ENCODE peak calls at places on chromosomes 5 and 9, in eight cellular contexts. K is adrenal gland, W is HAP-1, G is NCI-H226, O is HEK293T, S is breast epithelium, C is iris pigment epithelial cell, Z is LoVo. H is an unnamed sample.

GRCh38 chr5:143889986-143890385 is 78.0 kb downstream of the HMHB1 start:
- DNase-seq in S (no peak), W (no peak), C (peak), Z (no peak), G (no peak), K (no peak), O (no peak), H (no peak)

GRCh38 chr5:178389796-178390195 is 157.2 kb upstream of the PHYKPL start:
- DNase-seq in C (no peak), K (no peak), Z (no peak), S (no peak), G (no peak), W (no peak), O (no peak), H (no peak)

GRCh38 chr9:73736266-73736665 is 584.6 kb downstream of the ANXA1 start:
- DNase-seq in K (no peak), Z (no peak), S (no peak), C (no peak), W (no peak), O (no peak), G (no peak), H (no peak)

GRCh38 chr5:67181648-67182218 is 14.9 kb downstream of the CD180 start:
- DNase-seq in K (no peak), Z (no peak), W (peak), S (no peak), G (no peak), O (no peak), C (no peak), H (no peak)

GRCh38 chr5:138488481-138488945 is 23.2 kb downstream of the EGR1 start:
- DNase-seq in S (no peak), Z (peak), O (no peak), C (peak), G (peak), W (no peak), K (no peak), H (no peak)

GRCh38 chr5:10456583-10457562 is 15.2 kb downstream of the ROPN1L start:
- DNase-seq in G (no peak), C (peak), W (no peak), K (no peak), S (no peak), Z (no peak), O (no peak), H (no peak)

GRCh38 chr9:34256104-34256503 is 73.0 kb downstream of the KIF24 start:
- DNase-seq in W (no peak), C (no peak), Z (no peak), K (no peak), O (no peak), G (no peak), S (no peak), H (no peak)

GRCh38 chr9:37338218-37338617 is 84.3 kb upstream of the GRHPR start:
- DNase-seq in O (no peak), K (no peak), Z (no peak), G (no peak), S (no peak), C (no peak), W (no peak), H (no peak)

GRCh38 chr9:128683340-128684064 is 5.5 kb upstream of the SET start:
- DNase-seq in Z (peak), O (peak), S (no peak), C (peak), K (peak), W (peak), G (peak), H (no peak)

GRCh38 chr5:2134543-2135299 is 252.0 kb upstream of the IRX4 start:
- DNase-seq in K (peak), Z (no peak), S (no peak), G (no peak), O (no peak), C (peak), W (no peak), H (no peak)

GRCh38 chr5:32707394-32707997 is 3.6 kb upstream of the NPR3 start:
- DNase-seq in G (peak), K (no peak), W (no peak), C (peak), S (no peak), O (peak), Z (peak), H (no peak)

GRCh38 chr9:104866186-104866585 is 61.8 kb downstream of the ABCA1 start:
- DNase-seq in Z (no peak), C (peak), W (no peak), G (no peak), O (no peak), S (no peak), K (no peak), H (no peak)

GRCh38 chr5:134140530-134141201 is 26.2 kb downstream of the TCF7 start:
- DNase-seq in W (peak), S (peak), K (peak), Z (peak), G (peak), O (peak), C (peak), H (peak)

GRCh38 chr9:125609744-125610143 is 97.3 kb downstream of the MAPKAP1 start:
- DNase-seq in C (no peak), O (no peak), G (no peak), W (no peak), Z (no peak), K (no peak), S (no peak), H (no peak)

GRCh38 chr5:170302729-170303501 is 5.3 kb upstream of the LCP2 start:
- DNase-seq in O (no peak), K (peak), Z (no peak), W (no peak), G (no peak), C (no peak), S (no peak), H (no peak)

GRCh38 chr9:115882911-115883310 is 270.7 kb upstream of the PAPPA start:
- DNase-seq in G (no peak), C (peak), W (no peak), S (no peak), Z (no peak), O (no peak), K (no peak), H (no peak)

GRCh38 chr9:27355166-27355565 is 58.2 kb upstream of the EQTN start:
- DNase-seq in C (peak), S (no peak), O (no peak), W (no peak), K (no peak), G (no peak), Z (no peak), H (no peak)

GRCh38 chr5:156927545-156927944 is 35.5 kb downstream of the TIMD4 start:
- DNase-seq in O (no peak), W (no peak), K (no peak), S (no peak), G (no peak), Z (no peak), C (no peak), H (no peak)

GRCh38 chr5:115109388-115109787 is 60.3 kb downstream of the TRIM36 start:
- DNase-seq in O (no peak), W (no peak), G (no peak), S (no peak), Z (no peak), C (no peak), K (no peak), H (no peak)

H was measured in omental fat pad.